ENCODE peak calls at places on chromosomes 5 and 9, in six cellular contexts. W, D, K, X, Y and J are unnamed samples. For H3K9me3, the result is how much of the 10 kb centered on the place peaks cover.

GRCh38 chr9:97900738-97901565 is 21.3 kb downstream of the TRMO start:
- DNase-seq in W (no peak), D (peak), K (no peak), X (peak), Y (peak), J (no peak)

GRCh38 chr9:92668746-92669526 is 995 bp downstream of the IPPK start:
- DNase-seq in W (no peak), D (peak), K (no peak), X (peak), Y (peak), J (no peak)

GRCh38 chr5:84872768-84873167 is 488.1 kb upstream of the EDIL3 start:
- DNase-seq in W (no peak), D (no peak), K (no peak), X (no peak), Y (no peak), J (no peak)

GRCh38 chr5:14503017-14503680 is 78.4 kb upstream of the OTULINL start:
- DNase-seq in W (no peak), D (no peak), K (no peak), X (no peak), Y (no peak), J (no peak)

GRCh38 chr5:15003511-15003920 is 131.9 kb upstream of the ANKH start:
- DNase-seq in W (peak), D (peak), K (peak), X (peak), Y (peak), J (peak)

GRCh38 chr9:21135736-21136135 is 5.9 kb downstream of the IFNW1 start:
- DNase-seq in W (no peak), D (no peak), K (no peak), X (no peak), Y (no peak), J (no peak)

GRCh38 chr9:132557159-132557558 is 25.2 kb upstream of the BARHL1 start:
- DNase-seq in W (no peak), D (no peak), K (no peak), X (no peak), Y (no peak), J (no peak)

GRCh38 chr5:154562244-154562861 is 84.3 kb upstream of the HAND1 start:
- DNase-seq in W (no peak), D (no peak), K (no peak), X (no peak), Y (no peak), J (no peak)

GRCh38 chr9:132905726-132906125 is 27.0 kb downstream of the SPACA9 start:
- DNase-seq in W (no peak), D (no peak), K (no peak), X (no peak), Y (no peak), J (no peak)

GRCh38 chr5:6686916-6687409 is 26.3 kb upstream of the TENT4A start:
- DNase-seq in W (no peak), D (no peak), K (no peak), X (no peak), Y (peak), J (no peak)

GRCh38 chr5:44387911-44388310 is 1.3 kb downstream of the FGF10 start:
- DNase-seq in W (no peak), D (no peak), K (peak), X (no peak), Y (no peak), J (peak)

GRCh38 chr5:62689599-62690368 is 111.2 kb downstream of the LRRC70 start:
- DNase-seq in W (no peak), D (no peak), K (no peak), X (no peak), Y (no peak), J (no peak)

GRCh38 chr5:172144931-172145869 is 42.8 kb downstream of the STK10 start:
- DNase-seq in W (no peak), D (no peak), K (no peak), X (no peak), Y (no peak), J (no peak)

GRCh38 chr5:97541864-97542263 is 358.8 kb upstream of the RIOK2 start:
- DNase-seq in W (no peak), D (no peak), K (no peak), X (no peak), Y (no peak), J (no peak)

GRCh38 chr5:153629027-153629426 is 138.6 kb downstream of the GRIA1 start:
- DNase-seq in W (no peak), D (peak), K (peak), X (peak), Y (no peak), J (peak)

GRCh38 chr9:118236625-118237024 is 532.4 kb downstream of the TLR4 start:
- DNase-seq in W (no peak), D (no peak), K (no peak), X (no peak), Y (no peak), J (no peak)

GRCh38 chr5:180804129-180804601 is 1.6 kb upstream of the MGAT1 start:
- DNase-seq in W (no peak), D (no peak), K (no peak), X (no peak), Y (no peak), J (peak)

GRCh38 chr5:67660149-67660548 is 463.6 kb upstream of the CD180 start:
- DNase-seq in W (no peak), D (no peak), K (no peak), X (no peak), Y (no peak), J (no peak)

GRCh38 chr9:124884376-124884775 is 22.4 kb downstream of the ARPC5L start:
- DNase-seq in W (no peak), D (no peak), K (no peak), X (no peak), Y (no peak), J (no peak)

GRCh38 chr5:172243302-172243701 is 40.3 kb downstream of the UBTD2 start:
- DNase-seq in W (no peak), D (no peak), K (no peak), X (no peak), Y (no peak), J (no peak)

GRCh38 chr5:107653685-107654084 is 17.1 kb downstream of the EFNA5 start:
- DNase-seq in W (no peak), D (no peak), K (no peak), X (no peak), Y (no peak), J (no peak)

GRCh38 chr5:175831507-175831906 is 39.9 kb upstream of the CPLX2 start:
- DNase-seq in W (no peak), D (no peak), K (no peak), X (no peak), Y (no peak), J (no peak)

GRCh38 chr5:178419651-178420050 is 170.5 kb downstream of the COL23A1 start:
- DNase-seq in W (no peak), D (no peak), K (no peak), X (no peak), Y (no peak), J (no peak)

GRCh38 chr9:110996436-110997224 is 41.6 kb downstream of the LPAR1 start:
- DNase-seq in W (no peak), D (no peak), K (no peak), X (no peak), Y (no peak), J (peak)

GRCh38 chr5:107241841-107242240 is 428.9 kb downstream of the EFNA5 start:
- DNase-seq in W (no peak), D (no peak), K (no peak), X (no peak), Y (no peak), J (no peak)

GRCh38 chr5:165334186-165334585 is 1828.8 kb downstream of the MAT2B start:
- DNase-seq in W (no peak), D (no peak), K (no peak), X (no peak), Y (no peak), J (no peak)

GRCh38 chr5:150272531-150272930 is 17.0 kb downstream of the CAMK2A start:
- DNase-seq in W (no peak), D (peak), K (no peak), X (peak), Y (peak), J (no peak)

GRCh38 chr9:81824802-81825770 is 103.1 kb upstream of the SPATA31D4 start:
- DNase-seq in W (no peak), D (no peak), K (no peak), X (no peak), Y (no peak), J (no peak)

GRCh38 chr5:178895615-178896571 is at the start of gene ZFP2:
- DNase-seq in W (no peak), D (peak), K (peak), X (peak), Y (peak), J (peak)

GRCh38 chr5:95327211-95327610 is 42.3 kb upstream of the MCTP1 start:
- DNase-seq in W (no peak), D (no peak), K (no peak), X (no peak), Y (no peak), J (no peak)

GRCh38 chr9:71037521-71037920 is 83.9 kb downstream of the TRPM3 start:
- DNase-seq in W (no peak), D (no peak), K (no peak), X (no peak), Y (no peak), J (no peak)

GRCh38 chr5:150154618-150155134 is 969 bp downstream of the PDGFRB start:
- DNase-seq in W (no peak), D (no peak), K (no peak), X (no peak), Y (no peak), J (no peak)

GRCh38 chr9:107462691-107463090 is 26.9 kb downstream of the KLF4 start:
- DNase-seq in W (no peak), D (no peak), K (no peak), X (no peak), Y (peak), J (no peak)

GRCh38 chr5:9035346-9035745 is 510.5 kb downstream of the SEMA5A start:
- DNase-seq in W (no peak), D (no peak), K (no peak), X (no peak), Y (no peak), J (no peak)

GRCh38 chr9:133204335-133204992 is 4.6 kb downstream of the OBP2B start:
- DNase-seq in W (no peak), D (no peak), K (no peak), X (no peak), Y (no peak), J (no peak)

DNA sequence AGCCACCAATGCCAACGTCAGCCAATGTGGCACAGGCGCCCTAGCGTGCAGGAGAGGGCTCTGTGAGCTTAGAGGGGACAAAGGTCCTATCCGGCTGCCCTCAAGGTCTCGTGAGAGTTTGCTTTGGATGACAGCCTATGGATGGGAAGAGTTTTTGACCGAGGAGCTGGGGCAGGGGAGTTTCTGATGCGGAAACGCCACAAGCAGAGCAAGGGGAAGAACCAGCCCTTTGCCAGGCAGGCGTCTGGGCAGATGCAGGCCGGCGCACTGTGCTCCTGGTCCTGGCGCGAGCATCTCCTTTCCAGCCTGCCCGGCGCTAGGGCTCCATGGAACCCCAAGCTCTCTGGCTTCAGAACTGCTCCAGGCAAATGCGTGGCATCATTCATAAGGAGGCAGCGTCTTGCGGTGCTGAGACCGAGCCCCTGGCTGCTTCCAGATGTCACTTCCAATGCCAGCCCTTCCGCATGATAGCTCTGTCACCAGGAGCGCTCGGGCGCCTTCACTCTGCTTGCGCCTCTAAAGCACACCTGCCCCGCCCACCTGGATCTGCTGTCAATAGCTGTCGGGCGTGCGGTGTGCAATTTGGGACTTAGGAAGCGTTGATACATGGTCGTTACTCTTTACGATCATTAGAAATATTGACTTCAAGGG is 374.9 kb upstream of the IRX1 start:
- DNase-seq in W (no peak), D (no peak), K (peak), X (no peak), Y (no peak), J (no peak)
- H3K9me3 ChIP-seq in W (under half), D (under half), K (under half), X (under half), Y (under half), J (under half)

GRCh38 chr9:22773501-22774220 is 327.0 kb downstream of the DMRTA1 start:
- DNase-seq in W (no peak), D (no peak), K (no peak), X (no peak), Y (no peak), J (no peak)
- TF ChIP-seq EP300 in W (no peak), D (no peak), K (no peak), X (no peak), Y (no peak), J (no peak)

GRCh38 chr5:12616093-12616492 is 711.8 kb upstream of the CTNND2 start:
- DNase-seq in W (no peak), D (no peak), K (no peak), X (no peak), Y (no peak), J (no peak)
- H3K9me3 ChIP-seq in W (under half), D (under half), K (under half), X (under half), Y (half or more), J (under half)

GRCh38 chr5:60387041-60387440 is 312.9 kb downstream of the DEPDC1B start:
- DNase-seq in W (no peak), D (no peak), K (no peak), X (peak), Y (no peak), J (no peak)
- TF ChIP-seq EP300 in W (no peak), D (no peak), K (no peak), X (no peak), Y (no peak), J (no peak)

DNA sequence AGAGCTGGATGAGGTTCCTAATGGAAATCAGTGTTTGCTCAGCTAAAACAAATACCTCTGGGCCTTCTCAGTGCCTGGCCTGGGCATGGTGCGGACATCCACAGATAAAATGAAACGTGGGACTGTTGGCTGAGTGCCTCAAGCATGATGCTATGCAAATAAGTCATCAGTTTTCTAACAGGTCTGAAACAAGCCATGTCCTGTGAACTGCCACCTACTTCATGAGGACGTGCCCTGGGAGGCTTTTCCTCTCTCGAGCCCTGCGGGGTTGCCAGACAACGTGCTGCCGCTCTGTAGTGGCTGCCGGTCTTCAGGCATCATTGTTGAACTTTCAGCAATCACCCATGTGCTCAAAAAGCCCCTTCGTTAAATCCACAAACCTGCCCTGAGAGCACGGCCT is 240.4 kb upstream of the IRX2 start:
- DNase-seq in W (no peak), D (no peak), K (no peak), X (no peak), Y (no peak), J (no peak)
- H3K9me3 ChIP-seq in W (under half), D (under half), K (under half), X (under half), Y (under half), J (under half)

GRCh38 chr9:128919409-128919808 is 1.4 kb upstream of the PHYHD1 start:
- DNase-seq in W (no peak), D (no peak), K (no peak), X (no peak), Y (peak), J (peak)

GRCh38 chr9:128921881-128922763 is 1.3 kb downstream of the PHYHD1 start:
- DNase-seq in W (no peak), D (no peak), K (peak), X (no peak), Y (peak), J (peak)

GRCh38 chr9:128918921-128919320 is 1.9 kb upstream of the PHYHD1 start:
- DNase-seq in W (no peak), D (no peak), K (no peak), X (no peak), Y (no peak), J (no peak)

GRCh38 chr9:128923493-128923883 is 2.7 kb downstream of the PHYHD1 start:
- DNase-seq in W (no peak), D (no peak), K (no peak), X (no peak), Y (no peak), J (no peak)

DNA sequence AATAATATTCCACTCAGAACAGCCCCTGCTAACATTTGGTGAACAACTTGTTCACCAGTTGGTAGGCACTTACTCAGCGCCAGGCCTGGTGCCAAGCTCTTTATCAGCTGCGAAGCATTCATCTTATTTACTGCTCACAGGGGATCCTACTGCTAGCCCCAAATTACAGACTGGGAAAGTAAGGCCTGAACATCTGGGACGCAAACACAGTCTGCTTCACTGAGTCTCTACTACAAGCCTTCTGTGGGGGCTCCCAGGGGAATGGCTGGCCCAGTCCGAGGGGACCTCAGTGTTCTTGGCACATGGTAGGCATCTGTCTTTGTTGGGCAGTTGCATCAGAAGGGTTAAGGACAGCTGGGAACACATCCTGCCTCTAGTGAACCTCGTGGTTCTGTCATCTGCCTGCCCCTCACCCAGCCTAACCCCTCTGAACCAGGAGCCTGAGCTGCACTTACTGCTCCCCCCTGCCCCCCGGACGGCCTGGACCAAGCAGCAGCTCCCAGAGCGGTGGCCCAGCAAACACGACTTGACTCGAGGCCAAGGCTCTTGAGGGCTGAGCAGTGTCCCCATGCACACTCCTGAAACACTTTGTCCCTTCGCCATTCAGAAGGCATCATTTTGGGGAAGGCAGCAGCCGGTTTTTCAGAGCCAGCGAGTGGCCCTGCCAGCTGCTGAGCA is at the start of gene PHYHD1:
- DNase-seq in W (no peak), D (no peak), K (no peak), X (no peak), Y (no peak), J (peak)
- TF ChIP-seq EP300 in W (no peak), D (no peak), K (no peak), X (no peak), Y (no peak), J (peak)

GRCh38 chr9:33142531-33142930 is 24.6 kb downstream of the B4GALT1 start:
- DNase-seq in W (peak), D (no peak), K (no peak), X (no peak), Y (no peak), J (no peak)
- H3K9me3 ChIP-seq in W (under half), D (under half), K (under half), X (under half), Y (under half), J (under half)

GRCh38 chr5:77262685-77263084 is 52.2 kb downstream of the PDE8B start:
- DNase-seq in W (no peak), D (no peak), K (no peak), X (no peak), Y (no peak), J (no peak)

GRCh38 chr5:77256406-77256805 is 45.9 kb downstream of the PDE8B start:
- DNase-seq in W (no peak), D (no peak), K (no peak), X (no peak), Y (no peak), J (no peak)

GRCh38 chr5:77255617-77256016 is 45.1 kb downstream of the PDE8B start:
- DNase-seq in W (no peak), D (no peak), K (no peak), X (no peak), Y (no peak), J (no peak)

GRCh38 chr5:77258652-77259051 is 48.2 kb downstream of the PDE8B start:
- DNase-seq in W (no peak), D (no peak), K (no peak), X (no peak), Y (no peak), J (no peak)

GRCh38 chr5:77259479-77259878 is 49.0 kb downstream of the PDE8B start:
- DNase-seq in W (peak), D (no peak), K (no peak), X (no peak), Y (no peak), J (no peak)
- TF ChIP-seq EP300 in W (no peak), D (no peak), K (no peak), X (no peak), Y (no peak), J (no peak)

GRCh38 chr5:141313711-141314110 is 6.9 kb downstream of the TAF7 start:
- DNase-seq in W (no peak), D (no peak), K (no peak), X (no peak), Y (no peak), J (no peak)
- H3K9me3 ChIP-seq in W (under half), D (under half), K (under half), X (half or more), Y (under half), J (under half)

GRCh38 chr5:59789894-59790293 is 103.6 kb downstream of the PDE4D start:
- DNase-seq in W (no peak), D (no peak), K (no peak), X (peak), Y (no peak), J (no peak)

GRCh38 chr5:59790399-59791130 is 103.0 kb downstream of the PDE4D start:
- DNase-seq in W (no peak), D (no peak), K (no peak), X (peak), Y (no peak), J (no peak)

GRCh38 chr5:59791131-59791485 is 102.4 kb downstream of the PDE4D start:
- DNase-seq in W (no peak), D (no peak), K (no peak), X (no peak), Y (no peak), J (no peak)

GRCh38 chr5:59791602-59792001 is 101.9 kb downstream of the PDE4D start:
- DNase-seq in W (no peak), D (no peak), K (no peak), X (peak), Y (no peak), J (no peak)

GRCh38 chr5:59789197-59789596 is 104.3 kb downstream of the PDE4D start:
- DNase-seq in W (no peak), D (no peak), K (no peak), X (peak), Y (no peak), J (no peak)
- TF ChIP-seq EP300 in W (no peak), D (no peak), K (no peak), X (no peak), Y (no peak), J (no peak)